ENCODE peak calls at places on chromosomes 5 and 9, in ten cellular contexts. J is NB4, M is IMR-90, K is spleen, E is stomach, P is Peyer's patch, X is HepG2, A is body of pancreas, C is heart left ventricle, B is suprapubic skin. N is an unnamed sample.

GRCh38 chr5:33649801-33650482 is 209.2 kb downstream of the TARS1 start:
- DNase-seq in M (peak; percentile 84), A (no peak), K (no peak), C (no peak), J (no peak), B (no peak), E (no peak), X (no peak), P (no peak), N (no peak)

GRCh38 chr9:10134266-10134665 is 478.5 kb downstream of the PTPRD start:
- DNase-seq in B (no peak), J (no peak), A (no peak), E (no peak), K (no peak), C (no peak), M (no peak), X (no peak), P (no peak), N (no peak)

GRCh38 chr9:110538169-110538568 is 41.4 kb downstream of the SVEP1 start:
- DNase-seq in A (no peak), B (no peak), K (no peak), C (no peak), E (no peak), J (no peak), M (peak; percentile 75), X (no peak), P (no peak), N (no peak)

GRCh38 chr9:87874320-87874655 is 8.4 kb upstream of the SPATA31E1 start:
- DNase-seq in C (no peak), K (peak; percentile 39), E (no peak), J (no peak), X (no peak), P (peak; percentile 14), A (no peak), B (no peak), M (no peak), N (no peak)

GRCh38 chr9:132446887-132447286 is 36.9 kb downstream of the CFAP77 start:
- DNase-seq in C (no peak), K (no peak), A (no peak), M (no peak), X (no peak), P (no peak), B (no peak), E (no peak), J (no peak), N (no peak)

GRCh38 chr9:127918201-127919107 is 1.6 kb upstream of the ST6GALNAC4 start:
- DNase-seq in C (no peak), X (no peak), M (no peak), P (peak; percentile 61), K (no peak), A (no peak), B (no peak), J (peak; percentile 53), E (no peak), N (no peak)

GRCh38 chr5:102796481-102796880 is 41.4 kb downstream of the PAM start:
- DNase-seq in B (no peak), C (no peak), X (peak; percentile 41), E (no peak), A (no peak), J (no peak), M (peak; percentile 7), P (no peak), K (no peak), N (no peak)

GRCh38 chr5:67619235-67619634 is 422.6 kb upstream of the CD180 start:
- DNase-seq in B (no peak), P (no peak), J (no peak), X (no peak), C (no peak), K (no peak), M (no peak), A (no peak), E (no peak), N (no peak)

GRCh38 chr9:130728721-130729120 is 35.1 kb downstream of the EXOSC2 start:
- DNase-seq in K (no peak), A (no peak), X (no peak), J (no peak), P (no peak), M (peak; percentile 80), B (no peak), C (no peak), E (no peak), N (no peak)

GRCh38 chr5:163938595-163938994 is 433.2 kb downstream of the MAT2B start:
- DNase-seq in K (no peak), M (peak; percentile 36), C (no peak), X (peak; percentile 15), A (peak; percentile 40), B (no peak), E (no peak), J (peak; percentile 91), P (no peak), N (no peak)

GRCh38 chr9:90515550-90515949 is 127.1 kb downstream of the DIRAS2 start:
- DNase-seq in J (no peak), B (no peak), A (no peak), E (no peak), C (no peak), M (no peak), P (no peak), X (no peak), K (no peak), N (no peak)

GRCh38 chr9:134502261-134503211 is 139.1 kb upstream of the COL5A1 start:
- DNase-seq in E (peak; percentile 32), C (peak; percentile 70), B (peak; percentile 82), A (peak; percentile 53), P (peak; percentile 60), X (peak; percentile 43), K (peak; percentile 56), M (peak; percentile 99), J (peak; percentile 85), N (peak; percentile 39)

GRCh38 chr5:53397845-53398244 is 82.6 kb upstream of the FST start:
- DNase-seq in M (peak; percentile 90), A (no peak), B (no peak), J (no peak), C (no peak), E (no peak), X (no peak), K (no peak), P (no peak), N (no peak)

GRCh38 chr5:168916266-168916665 is 337.1 kb upstream of the PANK3 start:
- DNase-seq in B (no peak), E (no peak), A (peak; percentile 16), J (no peak), P (peak; percentile 51), K (peak; percentile 83), M (no peak), X (no peak), C (no peak), N (peak; percentile 83)

DNA sequence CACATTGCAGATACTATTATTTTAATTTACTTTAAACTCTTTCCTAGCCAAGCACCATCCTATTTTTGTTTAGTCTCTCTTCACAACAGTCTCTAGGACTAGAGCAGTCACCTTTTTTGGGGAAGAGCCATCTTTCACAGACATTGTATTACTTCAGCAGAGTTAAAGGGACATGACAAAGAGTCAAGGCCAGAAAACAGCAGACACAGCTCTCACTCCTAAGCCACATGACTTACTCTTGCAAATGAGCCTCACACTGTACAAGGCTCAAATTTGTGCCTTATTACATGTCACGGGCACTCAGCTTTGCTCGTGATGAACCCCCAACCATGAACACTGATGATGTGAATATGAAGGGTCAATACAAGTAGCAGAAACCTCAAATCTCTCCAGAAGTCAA is 104.3 kb downstream of the ZNF608 start:
- DNase-seq in P (no peak), C (no peak), B (no peak), J (no peak), X (no peak), A (no peak), E (no peak), K (no peak), M (no peak), N (no peak)
- TF ChIP-seq POLR2A in P (no peak), C (no peak), B (no peak), J (no peak), X (no peak), A (no peak), E (no peak), K (no peak), M (no peak), N (no peak)

GRCh38 chr5:134101686-134102439 is 12.6 kb upstream of the TCF7 start:
- DNase-seq in C (peak; percentile 53), X (peak; percentile 58), A (peak; percentile 40), P (peak; percentile 85), K (peak; percentile 94), M (no peak), J (peak; percentile 64), E (peak; percentile 67), B (no peak), N (peak; percentile 60)
- H3K4me3 ChIP-seq in C (no peak overlapping the region), X (no peak overlapping the region), A (no peak overlapping the region), P (no peak overlapping the region), K (no peak overlapping the region), M (no peak overlapping the region), J (no peak overlapping the region), E (no peak overlapping the region), B (no peak overlapping the region), N (no peak overlapping the region)

DNA sequence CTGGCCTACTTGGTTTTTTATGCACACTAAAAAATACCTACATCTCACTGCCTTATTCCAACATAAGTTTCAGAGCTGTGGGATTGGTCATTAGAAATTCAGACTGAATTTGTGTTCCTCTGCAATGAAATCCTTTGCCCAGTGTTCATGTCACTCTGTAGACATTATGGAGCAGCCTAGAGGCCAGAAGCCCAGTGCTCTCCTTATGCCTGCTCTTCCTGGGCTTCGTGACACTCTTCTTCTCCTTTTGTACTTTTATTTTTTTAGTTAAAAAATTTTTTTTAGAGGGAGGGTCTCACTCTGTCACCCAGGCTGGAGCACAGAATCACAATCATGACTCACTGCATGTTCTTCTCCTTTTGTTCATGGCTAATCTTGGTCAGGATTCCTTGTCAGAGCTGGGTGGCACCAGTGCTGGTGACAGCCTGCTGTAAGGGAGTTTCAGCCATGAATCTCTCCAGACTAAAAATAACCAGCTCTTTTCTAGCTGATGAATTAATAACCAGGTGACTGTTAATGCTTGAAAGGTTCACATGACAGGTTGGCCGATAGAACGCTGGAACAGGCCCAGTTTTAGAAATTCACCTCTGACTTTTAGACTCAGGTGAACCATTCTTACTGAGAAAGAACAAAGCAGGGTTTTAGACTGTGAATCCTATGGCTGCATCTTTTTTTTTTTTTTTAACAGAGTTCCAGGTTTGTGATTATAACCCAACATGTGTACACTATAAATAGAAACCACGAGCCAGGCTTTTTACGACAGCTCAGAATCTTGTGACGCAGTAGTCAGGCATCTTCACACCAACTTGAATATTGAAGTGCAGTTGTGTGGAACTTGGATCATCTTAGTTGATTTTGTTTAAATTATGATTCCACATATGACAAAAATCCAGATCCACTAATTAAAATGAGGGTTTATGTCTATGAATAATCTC is 34.0 kb upstream of the C5orf47 start:
- DNase-seq in X (no peak), B (no peak), K (no peak), M (peak; percentile 95), C (no peak), E (no peak), P (no peak), J (peak; percentile 23), A (peak; percentile 70), N (no peak)
- TF ChIP-seq POLR2A in X (no peak), B (no peak), K (no peak), M (no peak), C (no peak), E (no peak), P (no peak), J (no peak), A (no peak), N (no peak)

GRCh38 chr5:93603711-93604118 is 20.7 kb downstream of the NR2F1 start:
- DNase-seq in E (no peak), M (no peak), C (no peak), P (no peak), K (no peak), B (no peak), A (no peak), X (no peak), J (no peak), N (no peak)
- H3K4me3 ChIP-seq in E (peak overlapping the region; percentile 41), M (peak overlapping the region; percentile 42), C (no peak overlapping the region), P (peak overlapping the region; percentile 24), K (peak overlapping the region; percentile 16), B (peak overlapping the region; percentile 24), A (no peak overlapping the region), X (no peak overlapping the region), J (no peak overlapping the region), N (peak overlapping the region; percentile 40)